ENCODE peak calls at places on chromosomes 11 and 22, in seven cellular contexts. Q, V, N, B, G, J and K are unnamed samples.

GRCh38 chr22:50403701-50404101 is 60.6 kb downstream of the PPP6R2 start:
- DNase-seq in Q (peak; percentile 6), V (no peak), N (peak; percentile 32), B (no peak), G (no peak), J (no peak), K (no peak)

GRCh38 chr11:34793666-34794065 is 122.5 kb downstream of the APIP start:
- DNase-seq in Q (no peak), V (no peak), N (no peak), B (no peak), G (no peak), J (no peak), K (no peak)

GRCh38 chr11:103069367-103069766 is 22.6 kb downstream of the DCUN1D5 start:
- DNase-seq in Q (no peak), V (no peak), N (no peak), B (no peak), G (no peak), J (no peak), K (no peak)

GRCh38 chr11:16605440-16605970 is 132.9 kb upstream of the C11orf58 start:
- DNase-seq in Q (peak; percentile 35), V (no peak), N (no peak), B (no peak), G (no peak), J (peak; percentile 55), K (no peak)

GRCh38 chr11:3907590-3907989 is 52.1 kb downstream of the STIM1 start:
- DNase-seq in Q (no peak), V (no peak), N (no peak), B (no peak), G (no peak), J (no peak), K (no peak)

GRCh38 chr22:23306438-23306921 is 126.2 kb downstream of the BCR start:
- DNase-seq in Q (no peak), V (no peak), N (no peak), B (no peak), G (no peak), J (no peak), K (no peak)

GRCh38 chr22:27857441-27857840 is 55.9 kb upstream of the MN1 start:
- DNase-seq in Q (no peak), V (no peak), N (no peak), B (no peak), G (no peak), J (no peak), K (no peak)

GRCh38 chr11:65506770-65507485 is 8.1 kb downstream of the MALAT1 start:
- DNase-seq in Q (peak; percentile 77), V (no peak), N (no peak), B (no peak), G (no peak), J (peak; percentile 74), K (peak; percentile 35)

GRCh38 chr11:8233691-8234424 is 29.8 kb downstream of the LMO1 start:
- DNase-seq in Q (peak; percentile 18), V (no peak), N (no peak), B (peak; percentile 95), G (no peak), J (no peak), K (no peak)

GRCh38 chr22:35313311-35314121 is 13.8 kb downstream of the TOM1 start:
- DNase-seq in Q (peak; percentile 97), V (no peak), N (no peak), B (peak; percentile 63), G (no peak), J (no peak), K (no peak)

GRCh38 chr22:44360686-44361381 is 48.1 kb upstream of the SHISAL1 start:
- DNase-seq in Q (no peak), V (no peak), N (no peak), B (peak; percentile 51), G (no peak), J (no peak), K (no peak)

GRCh38 chr22:44363980-44364749 is 51.4 kb upstream of the SHISAL1 start:
- DNase-seq in Q (no peak), V (no peak), N (no peak), B (no peak), G (no peak), J (no peak), K (no peak)

GRCh38 chr11:68302256-68303054 is 9.9 kb upstream of the LRP5 start:
- DNase-seq in Q (peak; percentile 80), V (no peak), N (no peak), B (peak; percentile 72), G (no peak), J (no peak), K (no peak)

GRCh38 chr11:40240284-40240683 is 1219.2 kb downstream of the LRRC4C start:
- DNase-seq in Q (no peak), V (no peak), N (no peak), B (no peak), G (no peak), J (no peak), K (no peak)

GRCh38 chr22:22871536-22872278 is 15.9 kb upstream of the IGLL5 start:
- DNase-seq in Q (no peak), V (no peak), N (no peak), B (no peak), G (no peak), J (no peak), K (no peak)

GRCh38 chr22:27585141-27585540 is 216.4 kb downstream of the MN1 start:
- DNase-seq in Q (no peak), V (no peak), N (no peak), B (no peak), G (no peak), J (no peak), K (no peak)

GRCh38 chr22:47203554-47203991 is 441.1 kb downstream of the TBC1D22A start:
- DNase-seq in Q (no peak), V (no peak), N (no peak), B (no peak), G (no peak), J (no peak), K (no peak)

GRCh38 chr11:30131535-30131934 is 99.3 kb upstream of the FSHB start:
- DNase-seq in Q (no peak), V (no peak), N (no peak), B (no peak), G (no peak), J (no peak), K (no peak)

GRCh38 chr22:37753746-37754145 is 54.0 kb upstream of the GCAT start:
- DNase-seq in Q (no peak), V (no peak), N (no peak), B (no peak), G (no peak), J (no peak), K (no peak)

GRCh38 chr11:13316528-13316961 is 39.0 kb downstream of the BMAL1 start:
- DNase-seq in Q (no peak), V (no peak), N (no peak), B (peak; percentile 70), G (no peak), J (no peak), K (no peak)